ENCODE peak calls at places on chromosomes 13 and 19, in eight cellular contexts. X, D, V, J, Y, Z, R and S are unnamed samples.

GRCh38 chr19:45152504-45153338 is 8.1 kb downstream of the NKPD1 start:
- DNase-seq in X (peak; percentile 82), D (no peak), V (no peak), J (peak; percentile 42), Y (no peak), Z (no peak), R (no peak), S (no peak)

GRCh38 chr13:48653074-48654054 is at the start of gene CYSLTR2:
- DNase-seq in X (no peak), D (no peak), V (no peak), J (peak; percentile 24), Y (peak; percentile 34), Z (no peak), R (peak; percentile 30), S (no peak)

GRCh38 chr13:41564046-41564445 is 106.7 kb downstream of the RGCC start:
- DNase-seq in X (no peak), D (no peak), V (no peak), J (no peak), Y (no peak), Z (no peak), R (no peak), S (no peak)

GRCh38 chr13:24085662-24086061 is 74.9 kb upstream of the SPATA13 start:
- DNase-seq in X (no peak), D (no peak), V (no peak), J (no peak), Y (no peak), Z (no peak), R (no peak), S (no peak)

GRCh38 chr13:97975280-97975850 is 21.9 kb downstream of the IPO5 start:
- DNase-seq in X (no peak), D (no peak), V (no peak), J (no peak), Y (no peak), Z (no peak), R (no peak), S (no peak)

GRCh38 chr13:100890645-100891044 is 216.1 kb upstream of the TMTC4 start:
- DNase-seq in X (no peak), D (no peak), V (no peak), J (no peak), Y (no peak), Z (no peak), R (no peak), S (no peak)

GRCh38 chr13:95199896-95200295 is 101.4 kb downstream of the ABCC4 start:
- DNase-seq in X (no peak), D (no peak), V (no peak), J (no peak), Y (no peak), Z (no peak), R (no peak), S (no peak)

GRCh38 chr13:48985751-48986150 is 10.0 kb downstream of the FNDC3A start:
- DNase-seq in X (no peak), D (no peak), V (no peak), J (no peak), Y (no peak), Z (no peak), R (no peak), S (no peak)

GRCh38 chr13:80755925-80756324 is 415.0 kb upstream of the SPRY2 start:
- DNase-seq in X (no peak), D (no peak), V (no peak), J (no peak), Y (no peak), Z (no peak), R (no peak), S (no peak)

GRCh38 chr19:21638776-21639175 is 128.6 kb downstream of the ZNF100 start:
- DNase-seq in X (no peak), D (no peak), V (no peak), J (no peak), Y (no peak), Z (no peak), R (no peak), S (no peak)

GRCh38 chr13:104875008-104875762 is 1660.3 kb downstream of the EFNB2 start:
- DNase-seq in X (no peak), D (no peak), V (no peak), J (no peak), Y (no peak), Z (no peak), R (no peak), S (no peak)

DNA sequence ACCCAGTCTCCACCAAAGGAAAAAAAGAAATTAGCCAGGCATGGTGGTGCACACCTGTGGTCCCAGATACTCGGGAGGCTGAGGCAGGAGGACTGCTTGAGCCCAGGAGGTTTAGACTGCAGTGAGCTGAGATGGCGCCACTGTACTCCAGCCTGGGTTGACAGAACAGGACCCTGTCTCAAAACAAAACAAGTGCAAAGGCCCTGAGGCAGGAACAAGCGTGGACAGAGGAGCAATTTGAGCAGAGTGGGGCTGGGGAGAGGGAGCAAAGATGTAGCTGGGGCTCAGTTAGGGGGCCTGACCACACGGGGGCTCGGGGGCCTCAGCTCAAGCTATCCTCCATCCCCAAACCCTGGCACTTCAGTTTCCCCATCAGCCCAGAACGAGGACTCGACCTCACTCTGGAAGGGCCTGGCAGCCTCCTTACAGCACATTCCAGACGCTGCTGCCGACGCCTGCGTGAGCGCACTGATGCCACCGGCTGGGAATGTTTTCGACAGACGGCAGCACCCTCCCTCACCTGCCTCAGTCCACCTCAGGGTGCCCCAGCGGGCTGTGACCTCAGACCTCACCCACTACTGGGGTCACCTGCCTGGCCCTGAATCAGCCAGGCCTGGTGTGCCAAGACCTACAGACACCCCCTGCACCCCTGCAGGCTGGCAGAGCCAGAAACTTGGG is 1.8 kb upstream of the POLRMT start:
- DNase-seq in X (no peak), D (peak; percentile 27), V (no peak), J (no peak), Y (no peak), Z (no peak), R (no peak), S (no peak)
- H3K27ac ChIP-seq in X (no peak overlapping the region), D (no peak overlapping the region), V (no peak overlapping the region), J (no peak overlapping the region), Y (no peak overlapping the region), Z (no peak overlapping the region), R (no peak overlapping the region), S (no peak overlapping the region)

DNA sequence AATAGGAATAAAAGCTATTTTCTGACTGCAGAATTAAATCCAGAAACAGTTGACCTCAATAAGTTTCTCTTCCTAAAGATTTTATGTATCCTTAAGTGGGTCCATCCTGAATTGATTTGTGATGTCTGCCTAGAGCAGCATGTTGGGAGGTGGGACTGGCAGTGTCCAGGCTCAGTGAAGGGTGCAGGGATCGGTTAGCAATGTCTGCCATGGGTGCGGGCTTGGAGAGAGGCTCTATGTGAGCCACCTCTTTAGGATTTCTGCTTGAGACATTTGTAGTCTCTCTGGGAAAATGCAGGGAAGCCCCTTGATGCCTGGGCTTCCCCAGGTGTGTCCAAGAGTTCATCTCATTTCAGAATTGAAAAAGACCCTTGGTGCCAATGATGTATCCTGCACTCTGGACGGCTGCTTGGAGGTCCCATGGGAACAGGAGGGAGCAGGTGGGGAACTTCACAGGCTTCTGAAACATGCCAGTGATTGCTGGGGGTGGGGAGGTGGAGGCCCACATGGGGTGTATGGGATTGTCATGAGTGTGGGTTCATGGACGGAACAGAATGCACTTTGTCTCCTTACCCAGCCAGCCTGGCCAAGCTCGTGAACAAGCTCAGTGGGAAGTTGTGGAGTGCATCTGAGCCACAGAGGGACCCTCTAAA is 6.2 kb upstream of the COLGALT1 start:
- DNase-seq in X (no peak), D (no peak), V (no peak), J (no peak), Y (no peak), Z (no peak), R (no peak), S (no peak)
- H3K27ac ChIP-seq in X (no peak overlapping the region), D (no peak overlapping the region), V (no peak overlapping the region), J (no peak overlapping the region), Y (no peak overlapping the region), Z (no peak overlapping the region), R (no peak overlapping the region), S (no peak overlapping the region)

DNA sequence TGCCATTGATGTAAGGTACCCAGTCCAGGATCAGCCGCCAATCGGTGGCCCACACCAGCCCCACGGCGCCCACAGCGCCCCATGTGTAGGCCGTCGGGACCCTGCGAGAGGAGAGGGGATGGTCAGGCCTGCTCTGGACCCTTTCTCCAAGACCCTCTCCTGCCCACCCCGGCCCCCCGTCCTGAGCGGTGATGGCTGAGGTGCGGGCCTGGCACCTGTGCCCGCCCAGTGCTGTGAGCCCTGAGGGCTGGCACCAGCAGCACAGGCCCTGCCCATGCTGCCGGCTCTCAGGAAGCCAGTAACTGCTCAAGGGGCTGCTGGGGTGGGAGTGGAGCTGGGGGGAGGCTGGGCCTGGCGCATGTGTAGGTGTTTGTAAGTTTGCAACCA is 5.8 kb downstream of the UQCR11 start:
- DNase-seq in X (no peak), D (no peak), V (no peak), J (no peak), Y (no peak), Z (no peak), R (no peak), S (no peak)
- H3K27ac ChIP-seq in X (no peak overlapping the region), D (no peak overlapping the region), V (no peak overlapping the region), J (no peak overlapping the region), Y (no peak overlapping the region), Z (no peak overlapping the region), R (no peak overlapping the region), S (no peak overlapping the region)

GRCh38 chr13:110799246-110800236 is 86.0 kb downstream of the ING1 start:
- DNase-seq in X (no peak), D (no peak), V (no peak), J (peak; percentile 62), Y (peak; percentile 39), Z (peak; percentile 20), R (peak; percentile 90), S (no peak)
- H3K27ac ChIP-seq in X (no peak overlapping the region), D (no peak overlapping the region), V (peak overlapping the region; percentile 48), J (peak overlapping the region; percentile 39), Y (peak overlapping the region; percentile 34), Z (peak overlapping the region; percentile 5), R (peak overlapping the region; percentile 93), S (no peak overlapping the region)

GRCh38 chr13:106155411-106155810 is 380.1 kb downstream of the EFNB2 start:
- DNase-seq in X (no peak), D (no peak), V (no peak), J (no peak), Y (no peak), Z (no peak), R (no peak), S (no peak)
- H3K27ac ChIP-seq in X (no peak overlapping the region), D (peak overlapping the region; percentile 96), V (no peak overlapping the region), J (no peak overlapping the region), Y (peak overlapping the region; percentile 96), Z (no peak overlapping the region), R (no peak overlapping the region), S (peak overlapping the region; percentile 98)

DNA sequence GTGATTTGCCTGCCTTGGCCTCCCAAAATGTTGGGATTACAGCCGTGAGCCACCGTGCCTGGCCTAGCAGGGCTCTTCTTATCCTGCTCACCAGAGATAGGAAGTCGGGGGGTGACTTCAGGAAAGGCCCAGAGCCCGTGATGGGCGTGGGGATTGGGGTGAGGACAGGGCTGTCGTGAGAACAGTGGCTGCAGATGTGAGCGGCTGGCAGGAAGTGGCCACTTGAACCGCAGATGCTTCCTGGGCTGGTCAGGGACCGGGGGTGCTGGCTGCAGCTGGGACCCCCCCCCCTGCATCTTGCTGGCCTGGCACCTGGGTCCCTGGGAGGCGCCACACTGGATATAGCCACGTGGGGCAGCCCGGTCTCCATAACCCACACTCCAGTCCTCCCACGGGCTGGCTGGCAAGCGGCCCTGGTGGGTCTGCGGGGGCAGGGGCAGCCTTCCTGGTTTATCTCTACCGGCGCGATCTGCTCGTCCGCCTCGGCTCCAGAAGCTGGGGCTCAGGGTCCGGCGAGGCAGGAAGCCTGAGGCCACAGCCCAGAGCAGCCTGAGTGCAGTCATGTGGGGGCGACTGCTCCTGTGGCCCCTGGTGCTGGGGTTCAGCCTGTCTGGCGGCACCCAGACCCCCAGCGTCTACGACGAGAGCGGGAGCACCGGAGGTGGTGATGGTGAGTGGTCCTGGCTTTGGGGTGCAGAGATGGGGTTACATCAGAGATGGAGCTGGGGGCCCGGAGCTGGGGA is at the start of gene F2RL3:
- DNase-seq in X (no peak), D (no peak), V (no peak), J (peak; percentile 58), Y (peak; percentile 40), Z (no peak), R (no peak), S (no peak)
- H3K27ac ChIP-seq in X (no peak within 1 kb of the TSS), D (no peak within 1 kb of the TSS), V (peak within 1 kb of the TSS; percentile 52), J (peak within 1 kb of the TSS; percentile 87), Y (peak within 1 kb of the TSS; percentile 18), Z (no peak within 1 kb of the TSS), R (no peak within 1 kb of the TSS), S (no peak within 1 kb of the TSS)